ENCODE peak calls at places on chromosomes 3 and 15, in four cellular contexts. W, M, Z and H are unnamed samples.
A peak's percentile ranks its signal among the peaks of the same experiment; 100 is the strongest.

GRCh38 chr3:32948625-32949445 is 2.6 kb upstream of the CCR4 start:
- DNase-seq in W (peak; percentile 36), Z (no peak), M (no peak), H (no peak)

GRCh38 chr3:129597087-129597791 is 9.2 kb downstream of the PLXND1 start:
- DNase-seq in Z (no peak), W (no peak), M (no peak), H (no peak)

GRCh38 chr3:102085431-102086226 is 236.3 kb downstream of the NFKBIZ start:
- DNase-seq in W (no peak), Z (no peak), M (no peak), H (no peak)

GRCh38 chr3:48631516-48632448 is 3.5 kb downstream of the SLC26A6 start:
- DNase-seq in M (no peak), W (no peak), Z (no peak), H (no peak)

GRCh38 chr3:196246612-196247308 is 30.4 kb downstream of the SLC51A start:
- DNase-seq in W (no peak), Z (no peak), M (no peak), H (no peak)

GRCh38 chr3:126746395-126747177 is 42.5 kb downstream of the CHCHD6 start:
- DNase-seq in M (peak; percentile 36), Z (no peak), W (no peak), H (no peak)

GRCh38 chr15:51613988-51614387 is 8.6 kb downstream of the DMXL2 start:
- DNase-seq in W (no peak), M (no peak), Z (no peak), H (no peak)

GRCh38 chr3:128081846-128082245 is 29.6 kb downstream of the SEC61A1 start:
- DNase-seq in W (no peak), Z (no peak), M (no peak), H (no peak)

GRCh38 chr3:152609891-152610290 is 225.0 kb upstream of the P2RY1 start:
- DNase-seq in M (no peak), W (no peak), Z (no peak), H (no peak)

GRCh38 chr3:57815034-57815433 is 58.9 kb downstream of the SLMAP start:
- DNase-seq in M (no peak), Z (no peak), W (no peak), H (no peak)

GRCh38 chr15:69491051-69491505 is 38.5 kb downstream of the RPLP1 start:
- DNase-seq in W (no peak), Z (no peak), M (no peak), H (no peak)

GRCh38 chr15:36358094-36358961 is 221.1 kb upstream of the CDIN1 start:
- DNase-seq in Z (no peak), W (no peak), M (no peak), H (no peak)

GRCh38 chr15:91782221-91782620 is 71.3 kb upstream of the SLCO3A1 start:
- DNase-seq in M (no peak), Z (no peak), W (no peak), H (no peak)

GRCh38 chr3:73351423-73352071 is 273.2 kb downstream of the PDZRN3 start:
- DNase-seq in W (no peak), Z (no peak), M (no peak), H (no peak)
- TF ChIP-seq JUND in W (no peak), Z (no peak), M (no peak), H (no peak)

GRCh38 chr15:76576526-76577279 is 240.1 kb downstream of the ISL2 start:
- DNase-seq in W (no peak), Z (peak; percentile 21), M (no peak), H (peak; percentile 47)
- TF ChIP-seq JUND in W (no peak), Z (no peak), M (no peak), H (no peak)

DNA sequence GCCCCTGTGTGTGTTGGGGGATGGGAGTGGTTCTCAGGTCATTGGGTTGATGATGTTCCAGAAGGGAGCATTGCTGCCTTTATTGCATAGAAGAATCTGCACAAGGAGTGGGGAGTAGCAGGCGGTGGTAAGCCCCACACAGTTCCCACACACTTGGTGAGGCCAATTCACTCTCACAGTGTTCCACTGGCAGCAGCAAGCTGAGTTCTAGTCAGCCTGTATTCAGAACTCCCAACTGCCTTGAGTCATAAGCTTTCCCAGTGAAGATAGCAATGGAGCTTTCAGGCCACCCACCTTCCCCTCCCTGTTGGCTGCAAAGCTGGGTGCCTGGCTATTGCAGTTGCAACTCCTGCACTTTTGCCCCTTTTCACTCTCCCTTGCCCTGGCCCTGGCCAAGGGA is 181.1 kb upstream of the RBMS3 start:
- DNase-seq in Z (no peak), W (no peak), M (no peak), H (no peak)
- TF ChIP-seq JUND in Z (no peak), W (no peak), M (no peak), H (no peak)

GRCh38 chr3:112374334-112374734 is 41.4 kb downstream of the CD200 start:
- DNase-seq in Z (no peak), W (no peak), M (no peak), H (no peak)
- TF ChIP-seq JUND in Z (no peak), W (no peak), M (no peak), H (no peak)